ENCODE peak calls at places on chromosome 11, in ten cellular contexts. V, S, U, O, R, Z, W, A, G and X are unnamed samples.
A peak's percentile ranks its signal among the peaks of the same experiment; 100 is the strongest.

GRCh38 chr11:132439711-132440300 is 1069.4 kb downstream of the NTM start:
- DNase-seq in V (no peak), S (no peak), U (no peak), O (no peak), R (no peak), Z (no peak), W (no peak), A (no peak), G (no peak), X (no peak)

GRCh38 chr11:57214087-57214395 is 23.0 kb downstream of the APLNR start:
- DNase-seq in V (no peak), S (no peak), U (no peak), O (no peak), R (no peak), Z (no peak), W (no peak), A (no peak), G (no peak), X (no peak)

GRCh38 chr11:45603930-45604682 is 61.3 kb downstream of the CHST1 start:
- DNase-seq in V (peak; percentile 62), S (peak; percentile 63), U (no peak), O (no peak), R (no peak), Z (no peak), W (peak; percentile 49), A (no peak), G (no peak), X (no peak)

GRCh38 chr11:117816846-117817212 is 7.7 kb downstream of the FXYD2 start:
- DNase-seq in V (no peak), S (no peak), U (no peak), O (no peak), R (no peak), Z (no peak), W (no peak), A (no peak), G (peak; percentile 66), X (no peak)

GRCh38 chr11:120207517-120207916 is 3.3 kb upstream of the OAF start:
- DNase-seq in V (no peak), S (no peak), U (no peak), O (no peak), R (no peak), Z (no peak), W (no peak), A (no peak), G (no peak), X (no peak)

GRCh38 chr11:91219501-91219900 is 996.7 kb upstream of the CHORDC1 start:
- DNase-seq in V (no peak), S (no peak), U (peak; percentile 67), O (no peak), R (no peak), Z (no peak), W (no peak), A (no peak), G (no peak), X (no peak)

GRCh38 chr11:1401656-1402221 is 12.0 kb downstream of the BRSK2 start:
- DNase-seq in V (peak; percentile 84), S (peak; percentile 66), U (peak; percentile 34), O (peak; percentile 33), R (peak; percentile 59), Z (peak; percentile 90), W (no peak), A (peak; percentile 85), G (peak; percentile 65), X (peak; percentile 97)

GRCh38 chr11:94728541-94728940 is 39.6 kb upstream of the AMOTL1 start:
- DNase-seq in V (no peak), S (no peak), U (no peak), O (peak; percentile 24), R (no peak), Z (no peak), W (no peak), A (no peak), G (no peak), X (no peak)

GRCh38 chr11:1844221-1845094 is 5.7 kb downstream of the TNNI2 start:
- DNase-seq in V (no peak), S (peak; percentile 73), U (no peak), O (no peak), R (peak; percentile 67), Z (no peak), W (no peak), A (no peak), G (no peak), X (no peak)

GRCh38 chr11:66417000-66417399 is 3.8 kb upstream of the NPAS4 start:
- DNase-seq in V (no peak), S (no peak), U (no peak), O (no peak), R (no peak), Z (no peak), W (no peak), A (no peak), G (no peak), X (no peak)

GRCh38 chr11:68825603-68826002 is 16.1 kb downstream of the CPT1A start:
- DNase-seq in V (no peak), S (no peak), U (no peak), O (no peak), R (peak; percentile 90), Z (no peak), W (no peak), A (no peak), G (no peak), X (no peak)

GRCh38 chr11:44329472-44330230 is 19.7 kb upstream of the ALX4 start:
- DNase-seq in V (no peak), S (no peak), U (no peak), O (no peak), R (no peak), Z (no peak), W (no peak), A (no peak), G (no peak), X (no peak)

GRCh38 chr11:113372317-113372716 is 15.3 kb upstream of the ANKK1 start:
- DNase-seq in V (no peak), S (no peak), U (no peak), O (no peak), R (no peak), Z (no peak), W (no peak), A (no peak), G (no peak), X (no peak)

GRCh38 chr11:11028017-11028692 is 170.3 kb upstream of the ZBED5 start:
- DNase-seq in V (peak; percentile 84), S (peak; percentile 69), U (peak; percentile 43), O (no peak), R (peak; percentile 77), Z (peak; percentile 75), W (no peak), A (peak; percentile 54), G (peak; percentile 66), X (peak; percentile 69)

GRCh38 chr11:9953994-9954626 is 290.2 kb downstream of the SWAP70 start:
- DNase-seq in V (no peak), S (no peak), U (peak; percentile 4), O (peak; percentile 60), R (no peak), Z (no peak), W (no peak), A (no peak), G (no peak), X (no peak)

GRCh38 chr11:47244664-47245350 is 3.8 kb downstream of the ACP2 start:
- DNase-seq in V (no peak), S (no peak), U (no peak), O (no peak), R (peak; percentile 29), Z (no peak), W (no peak), A (no peak), G (no peak), X (no peak)

GRCh38 chr11:119896387-119897045 is 167.5 kb upstream of the NECTIN1 start:
- DNase-seq in V (no peak), S (no peak), U (no peak), O (no peak), R (no peak), Z (no peak), W (no peak), A (no peak), G (no peak), X (no peak)

GRCh38 chr11:118998388-118998717 is 415 bp downstream of the CENATAC start:
- DNase-seq in V (no peak), S (no peak), U (no peak), O (no peak), R (peak; percentile 26), Z (no peak), W (no peak), A (no peak), G (no peak), X (no peak)

GRCh38 chr11:107741044-107741823 is 29.4 kb upstream of the SLN start:
- DNase-seq in V (peak; percentile 7), S (no peak), U (peak; percentile 44), O (peak; percentile 10), R (peak; percentile 13), Z (no peak), W (no peak), A (peak; percentile 60), G (peak; percentile 18), X (no peak)

GRCh38 chr11:110478410-110478809 is 48.7 kb downstream of the FDX1 start:
- DNase-seq in V (peak; percentile 45), S (no peak), U (no peak), O (no peak), R (no peak), Z (no peak), W (no peak), A (no peak), G (peak; percentile 28), X (peak; percentile 48)
- TF ChIP-seq CTCF in V (peak; percentile 46), S (no peak), U (peak; percentile 60), O (no peak), R (no peak), Z (peak; percentile 59), W (no peak), A (no peak), G (peak; percentile 49), X (peak; percentile 41)

DNA sequence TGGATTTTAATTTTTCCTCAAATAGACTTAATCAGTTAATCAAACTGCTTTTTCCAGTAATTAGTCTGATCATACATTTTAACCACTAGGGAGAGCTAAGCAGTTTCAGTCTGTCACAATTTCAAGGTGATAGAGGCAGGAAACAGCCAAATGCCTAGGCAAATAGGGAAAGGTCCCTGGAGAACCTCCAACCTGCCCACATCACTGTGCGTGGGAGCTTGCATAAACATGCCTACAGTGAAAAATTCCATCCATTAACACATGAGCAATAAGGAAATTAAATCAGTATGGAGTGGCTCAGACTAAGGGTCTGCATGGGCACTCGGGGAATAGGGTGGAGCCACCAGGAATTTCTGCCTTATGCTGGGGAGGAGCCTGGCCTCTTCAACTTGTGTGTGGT is 74.6 kb downstream of the AASDHPPT start:
- DNase-seq in V (no peak), S (no peak), U (peak; percentile 6), O (peak; percentile 15), R (no peak), Z (no peak), W (no peak), A (no peak), G (no peak), X (no peak)
- TF ChIP-seq CTCF in V (no peak), S (no peak), U (peak; percentile 14), O (no peak), R (no peak), Z (peak; percentile 24), W (no peak), A (peak; percentile 7), G (no peak), X (no peak)

GRCh38 chr11:106224172-106224571 is 146.7 kb downstream of the AASDHPPT start:
- DNase-seq in V (no peak), S (no peak), U (no peak), O (no peak), R (no peak), Z (no peak), W (no peak), A (no peak), G (no peak), X (no peak)
- TF ChIP-seq CTCF in V (no peak), S (no peak), U (peak; percentile 11), O (no peak), R (no peak), Z (no peak), W (no peak), A (no peak), G (no peak), X (no peak)

GRCh38 chr11:32884770-32885384 is 7.7 kb upstream of the QSER1 start:
- DNase-seq in V (no peak), S (no peak), U (peak; percentile 9), O (no peak), R (no peak), Z (no peak), W (no peak), A (no peak), G (no peak), X (no peak)
- TF ChIP-seq CTCF in V (no peak), S (peak; percentile 43), U (peak; percentile 71), O (peak; percentile 60), R (peak; percentile 16), Z (peak; percentile 66), W (no peak), A (peak; percentile 57), G (peak; percentile 31), X (no peak)